ENCODE peak calls at places on chromosomes 2 and 18, in six cellular contexts. Y is left ventricle myocardium inferior, N is Peyer's patch, M is fibroblast of lung, J is psoas muscle, L is neuronal stem cell. K is an unnamed sample.

GRCh38 chr2:30194421-30194820 is 36.9 kb upstream of the LBH start:
- DNase-seq in M (no peak), L (no peak), N (no peak), J (no peak), Y (no peak), K (no peak)

GRCh38 chr2:36352024-36352398 is 3.6 kb upstream of the CRIM1 start:
- DNase-seq in L (no peak), Y (no peak), J (no peak), N (no peak), M (peak; percentile 48), K (peak; percentile 15)

GRCh38 chr18:62663731-62664336 is 51.5 kb upstream of the PHLPP1 start:
- DNase-seq in L (no peak), J (no peak), N (no peak), Y (no peak), M (peak; percentile 79), K (no peak)

GRCh38 chr2:50754514-50754913 is 277.4 kb downstream of the NRXN1 start:
- DNase-seq in M (no peak), J (no peak), N (no peak), L (no peak), Y (no peak), K (no peak)

GRCh38 chr2:949894-950626 is 589 bp upstream of the SNTG2 start:
- DNase-seq in M (no peak), L (no peak), Y (no peak), N (no peak), J (no peak), K (no peak)

GRCh38 chr18:48733854-48734253 is 195.0 kb downstream of the CTIF start:
- DNase-seq in N (no peak), J (no peak), L (no peak), Y (peak; percentile 49), M (no peak), K (no peak)

GRCh38 chr2:29065479-29065847 is 8.9 kb downstream of the PCARE start:
- DNase-seq in M (no peak), J (no peak), N (no peak), L (no peak), Y (no peak), K (no peak)

GRCh38 chr2:127220807-127221527 is 868 bp upstream of the CYP27C1 start:
- DNase-seq in N (no peak), L (no peak), Y (no peak), J (no peak), M (peak; percentile 24), K (no peak)

GRCh38 chr2:156115338-156115737 is 217.2 kb downstream of the NR4A2 start:
- DNase-seq in M (peak; percentile 78), Y (no peak), N (no peak), J (no peak), L (no peak), K (no peak)

GRCh38 chr2:85245891-85246290 is 81.9 kb downstream of the TGOLN2 start:
- DNase-seq in L (no peak), N (no peak), Y (no peak), M (peak; percentile 23), J (no peak), K (no peak)
- H3K4me1 ChIP-seq in L (peaks cover 30% of the 10 kb centered on the region), N (no peaks in the 10 kb centered on the region), Y (peaks cover 98% of the 10 kb centered on the region), M (peaks cover 7% of the 10 kb centered on the region), J (peaks cover 28% of the 10 kb centered on the region), K (no peaks in the 10 kb centered on the region)

DNA sequence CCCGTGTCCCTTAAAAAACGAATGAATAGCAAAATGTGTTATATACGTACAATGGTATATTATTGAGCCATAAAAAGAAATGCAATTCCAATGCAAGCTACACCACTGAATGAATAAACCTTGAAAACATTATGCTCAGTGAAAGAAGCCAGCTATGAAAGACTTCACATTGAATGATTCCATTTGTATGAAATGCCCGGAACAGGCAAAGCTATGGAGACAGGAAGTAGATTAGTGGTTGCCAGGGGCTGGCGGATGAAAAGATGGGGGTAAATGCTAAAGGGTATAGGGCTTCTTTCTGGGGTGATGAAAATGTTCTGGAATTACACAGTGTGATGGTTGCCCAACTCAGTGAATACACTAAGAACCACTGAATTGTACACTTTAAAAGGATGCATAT is 113.3 kb downstream of the NOL10 start:
- DNase-seq in L (no peak), J (no peak), N (no peak), M (no peak), Y (no peak), K (no peak)
- H3K4me3 ChIP-seq in L (no peak overlapping the region), J (no peak overlapping the region), N (no peak overlapping the region), M (no peak overlapping the region), Y (no peak overlapping the region), K (no peak overlapping the region)

GRCh38 chr2:37851828-37852584 is 73.1 kb upstream of the RMDN2 start:
- DNase-seq in N (no peak), J (no peak), Y (no peak), M (peak; percentile 84), L (no peak), K (no peak)

GRCh38 chr2:37852585-37853014 is 72.5 kb upstream of the RMDN2 start:
- DNase-seq in L (no peak), Y (no peak), M (no peak), N (no peak), J (no peak), K (no peak)

GRCh38 chr2:37856101-37856751 is 68.9 kb upstream of the RMDN2 start:
- DNase-seq in L (no peak), N (no peak), M (no peak), Y (peak; percentile 48), J (no peak), K (no peak)

GRCh38 chr2:37855283-37856041 is 69.6 kb upstream of the RMDN2 start:
- DNase-seq in L (no peak), J (peak; percentile 35), Y (peak; percentile 48), M (peak; percentile 40), N (no peak), K (no peak)

DNA sequence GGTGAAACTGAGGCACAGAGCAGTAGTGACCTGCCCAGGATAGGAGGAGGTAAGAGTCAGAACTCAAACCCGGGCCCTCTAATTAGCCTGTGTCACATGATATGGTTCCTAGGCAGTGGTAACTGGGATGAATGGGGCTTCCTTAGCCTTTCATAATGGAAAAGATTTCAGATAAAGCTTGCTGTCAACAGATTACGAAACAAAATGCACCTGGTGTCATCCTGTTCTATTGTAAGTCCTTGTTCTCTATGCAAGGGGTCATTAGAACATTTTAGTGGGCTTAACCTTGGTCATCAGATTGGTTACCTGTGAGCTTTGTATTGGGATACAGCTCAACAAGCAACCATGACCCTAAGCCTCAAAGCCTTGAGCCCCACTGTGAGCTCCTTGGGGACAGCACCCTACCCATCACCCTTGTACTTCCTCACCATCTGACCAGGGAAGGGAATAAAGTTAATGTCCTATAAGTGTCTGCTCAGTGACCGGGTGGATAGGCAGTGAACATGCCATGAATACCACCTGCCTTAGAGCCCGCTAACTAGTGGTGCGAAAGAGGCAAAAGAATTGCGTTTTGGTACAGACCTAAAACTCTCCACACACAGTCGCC is 70.3 kb upstream of the RMDN2 start:
- DNase-seq in L (no peak), Y (no peak), N (no peak), J (no peak), M (no peak), K (no peak)
- H3K27ac ChIP-seq in L (no peak overlapping the region), Y (peak overlapping the region; percentile 85), N (peak overlapping the region; percentile 21), J (peak overlapping the region; percentile 30), M (no peak overlapping the region), K (no peak overlapping the region)

GRCh38 chr2:41697389-41697788 is 350.4 kb upstream of the PKDCC start:
- DNase-seq in M (no peak), N (no peak), L (no peak), J (no peak), Y (no peak), K (no peak)

GRCh38 chr2:41701231-41701630 is 346.6 kb upstream of the PKDCC start:
- DNase-seq in Y (no peak), L (no peak), M (no peak), N (no peak), J (no peak), K (no peak)

GRCh38 chr2:41698787-41699422 is 348.9 kb upstream of the PKDCC start:
- DNase-seq in N (no peak), M (peak; percentile 1), Y (peak; percentile 46), L (peak; percentile 45), J (peak; percentile 29), K (no peak)

GRCh38 chr2:41695714-41696113 is 352.1 kb upstream of the PKDCC start:
- DNase-seq in N (no peak), Y (no peak), M (no peak), L (no peak), J (no peak), K (no peak)
- H3K4me1 ChIP-seq in N (no peaks in the 10 kb centered on the region), Y (peaks cover 12% of the 10 kb centered on the region), M (no peaks in the 10 kb centered on the region), L (no peaks in the 10 kb centered on the region), J (no peaks in the 10 kb centered on the region), K (no peaks in the 10 kb centered on the region)

GRCh38 chr2:17682098-17682857 is 71.3 kb downstream of the SMC6 start:
- DNase-seq in L (no peak), N (no peak), Y (no peak), J (no peak), M (no peak), K (no peak)
- H3K4me3 ChIP-seq in L (no peak overlapping the region), N (no peak overlapping the region), Y (no peak overlapping the region), J (no peak overlapping the region), M (no peak overlapping the region), K (no peak overlapping the region)

DNA sequence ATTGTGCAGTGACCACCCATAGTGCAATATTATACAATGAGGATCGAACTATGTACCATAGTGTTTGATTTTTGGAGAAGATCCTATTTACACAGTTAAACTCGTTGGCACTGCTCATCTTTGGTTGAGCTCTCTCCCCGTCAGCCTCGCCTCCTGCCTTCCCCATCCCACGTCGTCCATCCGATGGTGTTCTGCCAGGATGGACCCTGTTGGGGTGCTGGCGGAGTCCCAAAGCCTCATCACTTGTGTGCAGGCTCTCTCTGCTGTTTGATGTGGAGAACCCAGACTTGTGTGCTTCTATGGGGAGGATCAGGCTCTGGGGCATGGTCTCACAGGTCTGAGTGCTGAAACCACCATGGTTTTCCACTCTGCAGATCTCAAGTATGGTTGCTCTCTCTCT is 85.4 kb downstream of the ITGB1BP1 start:
- DNase-seq in L (no peak), Y (no peak), N (no peak), M (no peak), J (no peak), K (no peak)
- H3K27ac ChIP-seq in L (no peak overlapping the region), Y (no peak overlapping the region), N (peak overlapping the region; percentile 84), M (no peak overlapping the region), J (no peak overlapping the region), K (no peak overlapping the region)

DNA sequence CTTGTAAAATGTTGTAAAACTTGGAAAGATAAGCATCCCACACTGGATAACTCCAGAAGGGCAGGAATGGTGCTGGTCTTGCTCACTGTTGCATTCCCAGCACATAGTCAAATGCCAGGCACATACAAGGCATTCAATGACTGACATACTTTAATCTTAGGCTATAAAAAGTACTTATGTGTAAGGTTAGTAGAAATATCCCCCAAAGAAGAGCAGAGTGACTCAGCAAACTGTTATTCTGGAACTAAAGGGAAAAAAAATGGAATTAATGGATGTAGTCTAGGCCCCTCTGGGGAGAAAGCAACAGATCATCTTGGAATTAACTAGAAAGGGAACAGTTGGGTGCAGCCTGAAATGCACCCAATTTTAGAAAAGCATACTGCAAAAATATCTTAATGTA is 9.0 kb downstream of the ZBTB14 start:
- DNase-seq in M (no peak), L (no peak), J (no peak), N (no peak), Y (no peak), K (no peak)
- H3K4me1 ChIP-seq in M (no peaks in the 10 kb centered on the region), L (no peaks in the 10 kb centered on the region), J (peaks cover 8% of the 10 kb centered on the region), N (no peaks in the 10 kb centered on the region), Y (peaks cover 9% of the 10 kb centered on the region), K (peaks cover 8% of the 10 kb centered on the region)

K was measured in CD8-positive, alpha-beta memory T cell.